ENCODE peak calls at places on chromosome 10, in eight cellular contexts. D is cardiac fibroblast; Z is IMR-90; X is heart left ventricle; P is tibial nerve; C is right lobe of liver; T is uterus; Y is CD8-positive, alpha-beta memory T cell. L is an unnamed sample.

GRCh38 chr10:123879596-123880257 is 11.9 kb downstream of the CPXM2 start:
- DNase-seq in D (no peak), Z (no peak), X (no peak), P (no peak), C (no peak), T (no peak), Y (no peak), L (no peak)

GRCh38 chr10:94358480-94358879 is 4.3 kb downstream of the NOC3L start:
- DNase-seq in D (peak; percentile 86), Z (peak; percentile 96), X (no peak), P (no peak), C (no peak), T (no peak), Y (no peak), L (no peak)

GRCh38 chr10:16893664-16894063 is 76.4 kb upstream of the RSU1 start:
- DNase-seq in D (no peak), Z (no peak), X (no peak), P (no peak), C (no peak), T (no peak), Y (no peak), L (no peak)

GRCh38 chr10:36048236-36048635 is 406.1 kb upstream of the FZD8 start:
- DNase-seq in D (no peak), Z (peak; percentile 25), X (no peak), P (no peak), C (no peak), T (no peak), Y (no peak), L (no peak)

GRCh38 chr10:73899401-73899780 is 11.5 kb upstream of the PLAU start:
- DNase-seq in D (peak; percentile 59), Z (peak; percentile 97), X (no peak), P (no peak), C (no peak), T (no peak), Y (no peak), L (no peak)

GRCh38 chr10:97278491-97278989 is 13.9 kb downstream of the ARHGAP19 start:
- DNase-seq in D (peak; percentile 96), Z (peak; percentile 93), X (no peak), P (no peak), C (no peak), T (no peak), Y (peak; percentile 49), L (no peak)

GRCh38 chr10:72692057-72692891 is at the start of gene MCU:
- DNase-seq in D (peak; percentile 96), Z (peak; percentile 37), X (peak; percentile 95), P (peak; percentile 92), C (peak; percentile 98), T (peak; percentile 95), Y (peak; percentile 91), L (peak; percentile 95)

GRCh38 chr10:79027147-79028055 is 41.4 kb upstream of the ZMIZ1 start:
- DNase-seq in D (no peak), Z (no peak), X (no peak), P (no peak), C (peak; percentile 37), T (no peak), Y (peak; percentile 51), L (no peak)

GRCh38 chr10:61164458-61165160 is 220.6 kb upstream of the RHOBTB1 start:
- DNase-seq in D (no peak), Z (no peak), X (peak; percentile 20), P (peak; percentile 7), C (no peak), T (peak; percentile 34), Y (no peak), L (peak; percentile 15)

GRCh38 chr10:118256825-118257570 is 85.1 kb downstream of the FAM204A start:
- DNase-seq in D (no peak), Z (no peak), X (no peak), P (no peak), C (no peak), T (no peak), Y (no peak), L (no peak)

GRCh38 chr10:29140991-29141390 is 147.9 kb upstream of the LYZL1 start:
- DNase-seq in D (peak; percentile 89), Z (peak; percentile 92), X (no peak), P (no peak), C (no peak), T (no peak), Y (no peak), L (no peak)

GRCh38 chr10:1058017-1058416 is 1.8 kb downstream of the WDR37 start:
- DNase-seq in D (no peak), Z (no peak), X (no peak), P (no peak), C (no peak), T (no peak), Y (no peak), L (no peak)

GRCh38 chr10:101131962-101132635 is 999 bp downstream of the TLX1 start:
- DNase-seq in D (no peak), Z (no peak), X (no peak), P (no peak), C (no peak), T (no peak), Y (no peak), L (no peak)

GRCh38 chr10:27744478-27745379 is 890 bp downstream of the MKX start:
- DNase-seq in D (peak; percentile 22), Z (peak; percentile 26), X (no peak), P (no peak), C (no peak), T (peak; percentile 17), Y (peak; percentile 30), L (peak; percentile 15)

GRCh38 chr10:103676058-103676785 is 179.2 kb downstream of the SH3PXD2A start:
- DNase-seq in D (peak; percentile 90), Z (peak; percentile 34), X (no peak), P (peak; percentile 94), C (no peak), T (peak; percentile 82), Y (no peak), L (no peak)

GRCh38 chr10:129441391-129442009 is 25.5 kb upstream of the MGMT start:
- DNase-seq in D (no peak), Z (no peak), X (no peak), P (no peak), C (no peak), T (no peak), Y (no peak), L (no peak)

GRCh38 chr10:3046941-3047621 is 20.3 kb upstream of the PFKP start:
- DNase-seq in D (no peak), Z (peak; percentile 66), X (no peak), P (no peak), C (no peak), T (no peak), Y (no peak), L (no peak)

DNA sequence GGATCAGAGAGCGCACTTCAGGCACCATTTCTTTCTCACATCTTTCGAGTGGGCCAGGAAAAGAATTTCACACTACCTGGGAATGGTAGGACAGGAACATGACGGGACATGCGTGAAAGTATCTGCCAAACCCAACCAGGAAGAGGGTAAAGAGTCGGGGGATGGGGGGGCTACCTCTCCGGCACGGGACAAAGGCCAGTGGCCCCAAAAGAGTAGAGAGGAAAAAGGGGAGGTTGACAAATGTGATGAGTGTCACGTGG is 830 bp upstream of the BEND7 start:
- DNase-seq in D (no peak), Z (no peak), X (no peak), P (no peak), C (no peak), T (no peak), Y (no peak), L (no peak)
- H3K4me3 ChIP-seq in D (no peak overlapping the region), Z (peak overlapping the region; percentile 57), X (peak overlapping the region; percentile 48), P (no peak overlapping the region), C (no peak overlapping the region), T (peak overlapping the region; percentile 62), Y (no peak overlapping the region), L (peak overlapping the region; percentile 71)

DNA sequence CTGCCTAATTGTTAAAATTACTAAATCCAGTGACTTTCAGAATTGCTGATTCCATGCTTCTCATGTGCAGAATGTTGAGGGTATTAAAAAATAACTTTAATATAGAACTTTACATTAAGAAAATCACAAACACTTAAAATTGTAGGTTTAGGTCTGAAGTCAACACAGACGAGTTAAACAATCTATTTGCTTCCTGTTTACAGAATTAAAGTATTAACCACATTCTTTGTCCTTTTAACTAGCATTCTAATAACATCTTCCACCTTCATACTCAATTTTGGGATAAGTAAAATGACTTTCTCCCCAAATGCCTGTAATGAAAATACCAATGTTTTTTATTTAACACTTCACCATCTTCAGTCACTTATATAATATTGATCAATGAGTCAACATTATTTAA is 2.2 kb downstream of the ITGB1 start:
- DNase-seq in D (no peak), Z (no peak), X (no peak), P (no peak), C (no peak), T (no peak), Y (no peak), L (no peak)
- H3K4me3 ChIP-seq in D (peak overlapping the region; percentile 69), Z (peak overlapping the region; percentile 100), X (peak overlapping the region; percentile 97), P (no peak overlapping the region), C (peak overlapping the region; percentile 93), T (peak overlapping the region; percentile 77), Y (peak overlapping the region; percentile 37), L (peak overlapping the region; percentile 97)

GRCh38 chr10:133236411-133237240 is 1.0 kb upstream of the VENTX start:
- DNase-seq in D (no peak), Z (no peak), X (no peak), P (no peak), C (no peak), T (no peak), Y (no peak), L (no peak)

GRCh38 chr10:133238066-133238804 is 580 bp downstream of the VENTX start:
- DNase-seq in D (no peak), Z (no peak), X (no peak), P (no peak), C (no peak), T (no peak), Y (no peak), L (no peak)

GRCh38 chr10:133237241-133238065 is at the start of gene VENTX:
- DNase-seq in D (no peak), Z (no peak), X (no peak), P (no peak), C (no peak), T (no peak), Y (no peak), L (no peak)

GRCh38 chr10:133235265-133235664 is 2.4 kb upstream of the VENTX start:
- DNase-seq in D (no peak), Z (no peak), X (no peak), P (no peak), C (no peak), T (no peak), Y (no peak), L (no peak)

GRCh38 chr10:133235891-133236321 is 1.7 kb upstream of the VENTX start:
- DNase-seq in D (no peak), Z (no peak), X (no peak), P (no peak), C (no peak), T (no peak), Y (no peak), L (no peak)
- H3K4me3 ChIP-seq in D (no peak overlapping the region), Z (no peak overlapping the region), X (peak overlapping the region; percentile 28), P (no peak overlapping the region), C (no peak overlapping the region), T (no peak overlapping the region), Y (no peak overlapping the region), L (peak overlapping the region; percentile 43)

DNA sequence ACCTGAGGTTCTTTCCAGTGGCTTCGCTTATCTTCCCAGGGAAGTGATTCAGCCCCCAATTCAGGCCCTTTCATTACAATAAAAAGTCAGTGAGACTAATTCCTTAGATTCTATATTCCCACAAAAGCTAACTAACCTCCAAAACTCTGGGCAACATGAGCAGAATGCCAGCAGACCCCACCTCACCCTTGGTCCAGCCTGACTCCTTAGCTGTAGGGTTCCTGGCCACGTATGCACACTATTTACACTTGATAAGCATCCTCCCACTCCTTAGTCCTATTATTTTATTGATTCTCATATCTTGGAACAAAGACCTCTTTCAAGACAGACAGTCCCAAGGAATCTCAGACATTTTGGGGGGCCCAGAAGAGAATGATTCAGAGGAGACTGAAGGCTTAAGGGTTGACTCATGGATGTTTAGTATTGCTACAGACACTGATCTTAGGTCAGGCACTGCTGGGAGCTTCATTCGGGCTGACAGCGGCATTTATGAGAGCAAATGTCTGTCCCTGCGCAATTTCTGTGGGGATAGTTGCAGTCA is 162.6 kb upstream of the GDF10 start:
- DNase-seq in D (peak; percentile 69), Z (peak; percentile 96), X (no peak), P (no peak), C (no peak), T (no peak), Y (no peak), L (no peak)
- H3K4me3 ChIP-seq in D (no peak overlapping the region), Z (peak overlapping the region; percentile 50), X (no peak overlapping the region), P (no peak overlapping the region), C (no peak overlapping the region), T (no peak overlapping the region), Y (no peak overlapping the region), L (no peak overlapping the region)